ENCODE peak calls at places on chromosomes 13 and 19, in eight cellular contexts. T is coronary artery; D is cardiac muscle cell; E is stomach; Z is dorsolateral prefrontal cortex; N is IMR-90; G is CD8-positive, alpha-beta T cell; U is thyroid gland. B is an unnamed sample.
A peak's percentile ranks its signal among the peaks of the same experiment; 100 is the strongest.

GRCh38 chr13:24682353-24682752 is 2.1 kb downstream of the ATP12A start:
- DNase-seq in U (no peak), N (no peak), Z (no peak), G (no peak), D (no peak), E (no peak), T (no peak), B (no peak)

GRCh38 chr19:50835785-50836542 is 2.6 kb upstream of the KLK15 start:
- DNase-seq in Z (peak; percentile 61), E (peak; percentile 78), D (peak; percentile 86), U (peak; percentile 93), N (peak; percentile 45), G (no peak), T (no peak), B (peak; percentile 50)

GRCh38 chr13:97432232-97432916 is 1.6 kb upstream of the RAP2A start:
- DNase-seq in D (peak; percentile 3), N (no peak), Z (no peak), G (no peak), T (no peak), E (no peak), U (no peak), B (no peak)

GRCh38 chr19:1407662-1408299 is 395 bp downstream of the DAZAP1 start:
- DNase-seq in U (no peak), T (no peak), D (peak; percentile 77), E (no peak), Z (no peak), G (peak; percentile 57), N (no peak), B (no peak)

GRCh38 chr19:45154064-45154827 is 6.5 kb downstream of the NKPD1 start:
- DNase-seq in N (peak; percentile 86), D (no peak), T (no peak), Z (no peak), U (no peak), G (no peak), E (no peak), B (peak; percentile 86)

GRCh38 chr19:43773725-43774102 is 7.1 kb downstream of the KCNN4 start:
- DNase-seq in N (no peak), Z (no peak), D (no peak), G (no peak), E (no peak), U (no peak), T (no peak), B (no peak)

GRCh38 chr13:69524459-69525155 is 583.0 kb upstream of the ATXN8OS start:
- DNase-seq in D (no peak), T (no peak), N (no peak), U (no peak), Z (no peak), E (no peak), G (no peak), B (no peak)

GRCh38 chr13:84405286-84405685 is 523.0 kb upstream of the SLITRK1 start:
- DNase-seq in G (no peak), T (no peak), D (no peak), U (no peak), Z (no peak), N (peak; percentile 64), E (no peak), B (no peak)

GRCh38 chr13:75635621-75636338 is at the start of gene LMO7:
- DNase-seq in U (peak; percentile 86), T (peak; percentile 81), G (peak; percentile 53), E (peak; percentile 53), D (peak; percentile 49), Z (peak; percentile 12), N (peak; percentile 52), B (no peak)

GRCh38 chr19:29564574-29565005 is 38.8 kb downstream of the VSTM2B start:
- DNase-seq in E (no peak), N (no peak), T (peak; percentile 36), Z (no peak), U (no peak), D (no peak), G (no peak), B (no peak)

GRCh38 chr19:10670187-10670586 is 16.0 kb downstream of the ILF3 start:
- DNase-seq in Z (no peak), E (no peak), D (no peak), T (no peak), G (no peak), N (no peak), U (no peak), B (no peak)

GRCh38 chr13:109394311-109394988 is 391.9 kb downstream of the IRS2 start:
- DNase-seq in D (no peak), T (no peak), N (peak; percentile 18), G (no peak), U (no peak), E (no peak), Z (no peak), B (no peak)

GRCh38 chr19:30719189-30719990 is 347.2 kb downstream of the ZNF536 start:
- DNase-seq in T (no peak), G (no peak), E (peak; percentile 62), D (peak; percentile 67), N (no peak), U (peak; percentile 85), Z (peak; percentile 60), B (no peak)

GRCh38 chr19:3796358-3796757 is 10.2 kb upstream of the MATK start:
- DNase-seq in N (no peak), G (no peak), Z (no peak), E (no peak), D (no peak), T (no peak), U (no peak), B (no peak)
- H3K27ac ChIP-seq in N (no peak overlapping the region), G (no peak overlapping the region), Z (no peak overlapping the region), E (no peak overlapping the region), D (no peak overlapping the region), T (no peak overlapping the region), U (no peak overlapping the region), B (no peak overlapping the region)

DNA sequence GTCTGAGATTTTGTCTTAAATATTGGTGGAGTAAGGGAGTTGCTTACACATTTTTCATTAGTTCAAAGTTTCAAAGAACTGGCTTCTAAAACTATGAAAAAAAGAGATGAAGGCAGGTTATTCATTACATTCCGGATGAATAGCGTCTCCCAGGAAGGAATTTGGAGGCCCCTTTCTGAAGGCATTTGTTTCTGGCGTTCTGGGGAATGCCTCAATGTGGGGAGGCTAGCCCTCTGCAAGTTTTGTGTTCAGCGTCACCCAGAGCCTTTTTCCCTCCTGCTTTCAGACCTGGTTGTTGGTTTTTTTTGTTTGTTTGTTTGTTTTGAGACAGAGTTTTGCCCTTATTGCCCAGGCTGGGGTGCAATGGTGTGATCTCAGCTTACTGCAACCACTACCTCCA is 21.0 kb downstream of the FAM124A start:
- DNase-seq in G (no peak), U (no peak), N (no peak), T (no peak), Z (no peak), D (no peak), E (no peak), B (no peak)
- H3K27ac ChIP-seq in G (no peak overlapping the region), U (peak overlapping the region; percentile 69), N (no peak overlapping the region), T (no peak overlapping the region), Z (peak overlapping the region; percentile 20), D (no peak overlapping the region), E (no peak overlapping the region), B (no peak overlapping the region)

GRCh38 chr19:5691205-5691929 is 1.3 kb downstream of the RPL36 start:
- DNase-seq in N (peak; percentile 31), G (peak; percentile 54), T (no peak), Z (peak; percentile 44), E (peak; percentile 66), U (peak; percentile 32), D (no peak), B (no peak)

GRCh38 chr19:5692785-5693194 is 2.7 kb downstream of the RPL36 start:
- DNase-seq in E (no peak), D (no peak), Z (no peak), G (no peak), T (no peak), N (no peak), U (no peak), B (no peak)

GRCh38 chr19:5693195-5694166 is 3.4 kb downstream of the RPL36 start:
- DNase-seq in E (no peak), Z (no peak), D (no peak), T (peak; percentile 72), G (no peak), U (no peak), N (no peak), B (no peak)

GRCh38 chr19:5690955-5691204 is 785 bp downstream of the RPL36 start:
- DNase-seq in T (no peak), U (no peak), G (no peak), E (no peak), D (no peak), N (no peak), Z (no peak), B (no peak)

DNA sequence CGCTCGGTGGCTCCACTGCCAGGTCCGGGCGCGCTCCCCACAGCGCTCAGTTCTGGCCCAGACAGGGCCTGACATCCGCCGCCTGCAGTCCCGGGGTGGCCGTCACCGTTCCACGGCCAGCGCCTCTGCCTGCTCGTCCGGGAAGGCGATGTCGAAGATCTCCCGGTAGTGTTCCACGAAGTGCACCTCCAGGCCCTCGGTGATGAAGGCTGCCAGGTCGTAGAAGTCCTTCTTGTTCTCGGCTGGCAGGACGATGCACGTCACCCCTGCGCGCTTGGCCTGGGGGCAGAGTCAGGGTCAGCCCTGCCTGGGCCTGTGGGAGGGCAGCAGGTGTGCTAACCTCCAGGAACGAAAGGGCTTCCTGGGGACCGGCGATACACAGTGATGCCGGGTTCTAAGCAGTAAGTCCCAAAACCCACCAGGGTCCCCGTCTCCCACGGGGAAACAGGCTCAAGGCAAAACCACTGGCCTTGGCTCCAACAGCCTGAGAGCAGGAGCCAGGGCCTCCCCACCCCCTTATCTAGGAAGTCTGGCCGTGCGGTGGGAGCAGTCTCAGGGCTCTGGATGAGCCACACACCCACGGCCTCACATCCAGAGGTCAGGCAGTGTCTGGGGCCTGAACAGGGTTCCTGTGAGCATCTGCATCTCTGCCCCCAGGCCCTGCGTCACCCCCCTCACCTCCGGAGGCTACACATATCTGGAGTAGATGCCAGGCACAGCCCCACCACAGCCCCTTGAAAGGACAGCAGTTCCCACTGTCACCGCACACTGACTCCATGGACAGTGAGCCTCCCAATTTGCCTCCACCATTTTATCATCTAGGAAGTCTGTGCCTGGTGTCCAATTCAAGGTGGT is 2.1 kb downstream of the RPL36 start:
- DNase-seq in U (no peak), D (no peak), G (no peak), Z (no peak), E (no peak), T (peak; percentile 72), N (peak; percentile 11), B (no peak)
- H3K27ac ChIP-seq in U (no peak overlapping the region), D (peak overlapping the region; percentile 90), G (no peak overlapping the region), Z (peak overlapping the region; percentile 85), E (peak overlapping the region; percentile 93), T (peak overlapping the region; percentile 97), N (no peak overlapping the region), B (no peak overlapping the region)

DNA sequence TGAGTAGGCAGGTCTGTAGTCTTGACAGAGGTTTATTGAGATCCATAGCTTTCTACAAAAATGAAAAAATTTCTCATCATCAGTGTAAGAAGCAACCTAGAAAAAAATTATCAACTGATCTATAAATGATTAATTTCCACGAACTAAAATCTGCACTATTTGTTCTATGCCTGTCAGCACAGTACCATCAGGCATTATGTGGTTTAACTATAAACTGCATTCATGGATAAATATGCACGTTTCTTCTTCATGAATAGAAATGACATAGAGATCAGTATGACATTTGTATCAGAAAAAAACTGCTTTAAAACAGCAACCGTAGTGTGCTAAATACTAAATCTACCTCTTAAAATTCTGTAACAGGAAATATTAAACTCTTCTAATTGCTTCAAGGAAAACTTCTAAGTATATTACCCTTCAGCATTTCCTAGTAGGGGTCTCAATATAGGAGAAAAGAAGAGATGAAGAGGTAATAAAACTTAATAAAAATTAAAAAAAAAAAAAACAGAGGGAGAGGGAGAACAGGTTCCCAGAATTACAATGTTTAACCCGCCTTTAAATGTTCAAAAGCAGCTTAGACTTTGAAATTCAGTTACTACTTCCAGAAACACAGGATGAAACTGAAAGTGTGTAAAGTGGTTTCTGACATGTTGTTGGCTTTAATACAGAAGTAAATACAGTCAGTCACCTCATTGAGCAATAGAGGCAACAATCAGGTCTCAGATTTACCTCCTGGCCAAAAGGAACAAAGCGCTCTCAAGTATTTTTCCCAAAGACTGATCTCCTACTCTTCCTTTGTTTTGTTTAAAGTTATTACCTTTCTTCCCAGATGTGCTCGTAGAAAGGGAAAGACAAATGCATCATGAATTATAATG is 144.4 kb downstream of the DIAPH3 start:
- DNase-seq in D (no peak), E (no peak), N (peak; percentile 40), T (no peak), Z (no peak), U (no peak), G (no peak), B (no peak)
- H3K27ac ChIP-seq in D (no peak overlapping the region), E (peak overlapping the region; percentile 22), N (no peak overlapping the region), T (no peak overlapping the region), Z (no peak overlapping the region), U (no peak overlapping the region), G (no peak overlapping the region), B (no peak overlapping the region)

B was measured in brain microvascular endothelial cell.